ENCODE peak calls at places on chromosomes 16 and 17, in seven cellular contexts. U is lower lobe of right lung; I is upper lobe of right lung; C is thoracic aorta; D is effector memory CD4-positive, alpha-beta T cell; S is HepG2; B is H9. W is an unnamed sample.

GRCh38 chr17:4881761-4882555 is 17.4 kb upstream of the C17orf107 start:
- DNase-seq in U (peak; percentile 81), B (peak; percentile 88), I (peak; percentile 85), D (no peak), C (no peak), S (peak; percentile 41), W (peak; percentile 60)

GRCh38 chr16:81641403-81642106 is 137.5 kb upstream of the PLCG2 start:
- DNase-seq in S (no peak), C (no peak), B (peak; percentile 45), I (no peak), D (no peak), U (no peak), W (no peak)

GRCh38 chr17:48179071-48179945 is 71.7 kb downstream of the SNX11 start:
- DNase-seq in B (no peak), C (no peak), S (no peak), I (no peak), U (no peak), D (no peak), W (no peak)

GRCh38 chr16:18958621-18959578 is 24.8 kb upstream of the TMC7 start:
- DNase-seq in U (no peak), C (no peak), I (no peak), D (no peak), B (no peak), S (peak; percentile 35), W (no peak)

GRCh38 chr17:37502009-37502936 is 12.6 kb downstream of the DUSP14 start:
- DNase-seq in U (no peak), C (no peak), S (peak; percentile 94), B (no peak), I (no peak), D (no peak), W (peak; percentile 72)

GRCh38 chr17:78658281-78658785 is 81.1 kb upstream of the DNAH17 start:
- DNase-seq in D (no peak), S (no peak), U (no peak), I (peak; percentile 44), C (no peak), B (no peak), W (no peak)

GRCh38 chr17:5209396-5209795 is 17.7 kb upstream of the ZNF594 start:
- DNase-seq in B (no peak), I (no peak), U (peak; percentile 14), S (no peak), C (no peak), D (no peak), W (no peak)

GRCh38 chr16:4179020-4179419 is 62.8 kb upstream of the ADCY9 start:
- DNase-seq in B (no peak), S (peak; percentile 10), D (no peak), C (no peak), U (peak; percentile 84), I (peak; percentile 89), W (peak; percentile 63)

GRCh38 chr17:41812176-41813038 is at the start of gene FKBP10:
- DNase-seq in C (peak; percentile 41), B (peak; percentile 94), D (no peak), U (no peak), I (peak; percentile 73), S (peak; percentile 90), W (peak; percentile 90)

GRCh38 chr16:30065943-30066881 is 652 bp downstream of the ALDOA start:
- DNase-seq in S (no peak), C (no peak), I (peak; percentile 84), D (peak; percentile 20), U (peak; percentile 76), B (no peak), W (no peak)

GRCh38 chr17:64460955-64461354 is 12.0 kb downstream of the MILR1 start:
- DNase-seq in D (no peak), S (no peak), I (no peak), B (no peak), U (no peak), C (no peak), W (no peak)

DNA sequence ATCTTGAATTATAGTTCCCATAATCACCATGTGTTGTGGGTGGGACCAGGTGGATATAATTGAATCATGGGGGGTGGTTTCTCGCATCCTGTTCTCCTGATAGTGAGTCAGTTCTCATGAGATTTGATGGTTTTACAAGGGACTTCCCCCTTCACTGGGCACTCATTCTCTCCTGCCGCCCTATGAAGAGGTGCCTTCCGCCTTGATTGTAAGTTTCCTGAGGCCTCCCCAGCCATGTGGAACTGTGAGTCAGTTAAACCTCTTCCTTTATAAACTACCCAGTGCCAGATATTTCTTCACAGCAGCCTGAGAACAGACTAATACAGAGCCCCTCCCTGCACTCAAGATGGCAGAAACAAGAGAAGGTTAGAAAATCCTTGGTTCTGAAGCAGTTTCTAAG is 26.4 kb downstream of the LDAF1 start:
- DNase-seq in U (no peak), S (no peak), C (no peak), I (no peak), B (no peak), D (no peak), W (no peak)
- H3K9me3 ChIP-seq in U (no peaks in the 10 kb centered on the region), S (no peaks in the 10 kb centered on the region), C (no peaks in the 10 kb centered on the region), I (no peaks in the 10 kb centered on the region), B (peaks cover 10% of the 10 kb centered on the region), D (no peaks in the 10 kb centered on the region), W (no peaks in the 10 kb centered on the region)

GRCh38 chr17:82748756-82749155 is 3.1 kb upstream of the TBCD start:
- DNase-seq in U (peak; percentile 38), S (no peak), B (no peak), I (no peak), C (no peak), D (no peak), W (no peak)
- H3K9me3 ChIP-seq in U (no peaks in the 10 kb centered on the region), S (no peaks in the 10 kb centered on the region), B (no peaks in the 10 kb centered on the region), I (no peaks in the 10 kb centered on the region), C (no peaks in the 10 kb centered on the region), D (no peaks in the 10 kb centered on the region), W (peaks cover 12% of the 10 kb centered on the region)

DNA sequence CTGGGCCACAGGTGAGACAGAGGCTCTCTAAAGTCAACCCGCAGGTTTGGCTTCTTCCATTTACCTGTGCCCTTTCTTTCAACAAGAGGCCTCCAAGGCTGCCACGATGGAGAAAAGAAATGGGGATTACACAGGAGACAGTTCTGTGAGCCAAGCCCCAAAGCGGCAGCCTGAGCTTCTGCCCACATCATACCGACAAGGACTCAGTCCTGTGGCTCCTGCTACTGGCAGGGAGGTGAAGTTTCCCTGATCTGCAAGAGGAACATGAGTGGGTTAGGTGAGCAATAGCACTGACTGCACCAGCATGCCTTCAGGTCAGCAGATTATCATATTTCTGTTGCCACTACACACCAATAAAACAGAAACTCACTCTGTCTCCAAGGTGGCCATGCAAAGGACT is 800.0 kb downstream of the KCNJ18 start:
- DNase-seq in B (no peak), U (no peak), I (no peak), C (no peak), D (no peak), S (no peak), W (no peak)
- H3K9me3 ChIP-seq in B (peaks cover 94% of the 10 kb centered on the region), U (peaks cover 5% of the 10 kb centered on the region), I (no peaks in the 10 kb centered on the region), C (no peaks in the 10 kb centered on the region), D (no peaks in the 10 kb centered on the region), S (peaks cover 20% of the 10 kb centered on the region), W (no peaks in the 10 kb centered on the region)

DNA sequence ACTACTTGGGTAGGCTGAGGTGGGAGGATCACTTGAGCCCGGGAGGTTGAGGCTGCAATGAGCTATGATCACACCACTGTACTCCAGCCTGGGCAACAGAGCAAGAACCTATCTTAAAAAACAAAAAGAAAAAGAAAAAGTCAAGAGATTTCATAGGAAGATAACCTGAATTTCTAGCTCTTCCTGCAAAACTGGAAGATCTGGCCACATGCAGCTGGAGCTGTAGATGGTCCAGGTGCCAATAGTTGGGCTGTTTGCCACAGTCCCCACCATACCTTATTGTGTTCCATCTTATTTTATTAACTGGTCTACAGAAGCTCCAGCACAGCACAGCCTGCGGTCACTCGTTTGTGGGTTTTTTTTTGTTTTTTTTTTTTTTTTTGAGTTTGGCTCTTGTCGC is 15.0 kb downstream of the ATP2A1 start:
- DNase-seq in S (no peak), I (no peak), B (no peak), D (no peak), C (no peak), U (no peak), W (no peak)
- H3K9me3 ChIP-seq in S (no peaks in the 10 kb centered on the region), I (no peaks in the 10 kb centered on the region), B (no peaks in the 10 kb centered on the region), D (no peaks in the 10 kb centered on the region), C (no peaks in the 10 kb centered on the region), U (no peaks in the 10 kb centered on the region), W (no peaks in the 10 kb centered on the region)